ENCODE peak calls at places on chromosomes 2 and 18, in ten cellular contexts. One of them, this sample, is unnamed.

GRCh38 chr2:29223851-29224692 is 108.9 kb downstream of the CLIP4 start:
- DNase-seq in spleen: peak
- DNase-seq in stromal cell of bone marrow: peak
- DNase-seq in coronary artery: no peak
- DNase-seq in tibial nerve: peak
- DNase-seq in GM12892: no peak
- DNase-seq in SK-MEL-5: peak
- DNase-seq in lower lobe of right lung: peak
- DNase-seq in NCI-H446 treated with DMSO at 0.1 percent for 48 hours: no peak
- DNase-seq in NCI-H1105: peak
- DNase-seq in this sample: peak

GRCh38 chr18:40365526-40365925 is 1589.5 kb upstream of the PIK3C3 start:
- DNase-seq in spleen: no peak
- DNase-seq in stromal cell of bone marrow: no peak
- DNase-seq in coronary artery: no peak
- DNase-seq in tibial nerve: no peak
- DNase-seq in GM12892: no peak
- DNase-seq in SK-MEL-5: no peak
- DNase-seq in lower lobe of right lung: no peak
- DNase-seq in NCI-H446 treated with DMSO at 0.1 percent for 48 hours: no peak
- DNase-seq in NCI-H1105: no peak
- DNase-seq in this sample: no peak

GRCh38 chr18:30376515-30376914 is 666.0 kb downstream of the DSC3 start:
- DNase-seq in spleen: no peak
- DNase-seq in stromal cell of bone marrow: no peak
- DNase-seq in coronary artery: no peak
- DNase-seq in tibial nerve: no peak
- DNase-seq in GM12892: no peak
- DNase-seq in SK-MEL-5: peak
- DNase-seq in lower lobe of right lung: no peak
- DNase-seq in NCI-H446 treated with DMSO at 0.1 percent for 48 hours: no peak
- DNase-seq in NCI-H1105: no peak
- DNase-seq in this sample: no peak

GRCh38 chr2:144516417-144516980 is 3.4 kb downstream of the ZEB2 start:
- DNase-seq in spleen: peak
- DNase-seq in stromal cell of bone marrow: no peak
- DNase-seq in coronary artery: no peak
- DNase-seq in tibial nerve: no peak
- DNase-seq in GM12892: no peak
- DNase-seq in SK-MEL-5: no peak
- DNase-seq in lower lobe of right lung: peak
- DNase-seq in NCI-H446 treated with DMSO at 0.1 percent for 48 hours: no peak
- DNase-seq in NCI-H1105: no peak
- DNase-seq in this sample: no peak

GRCh38 chr2:156435725-156436476 is at the start of gene GPD2:
- DNase-seq in spleen: peak
- DNase-seq in stromal cell of bone marrow: peak
- DNase-seq in coronary artery: peak
- DNase-seq in tibial nerve: peak
- DNase-seq in GM12892: peak
- DNase-seq in SK-MEL-5: peak
- DNase-seq in lower lobe of right lung: peak
- DNase-seq in NCI-H446 treated with DMSO at 0.1 percent for 48 hours: peak
- DNase-seq in NCI-H1105: peak
- DNase-seq in this sample: no peak

GRCh38 chr2:162111958-162112850 is 38.2 kb upstream of the DPP4 start:
- DNase-seq in spleen: no peak
- DNase-seq in stromal cell of bone marrow: no peak
- DNase-seq in coronary artery: no peak
- DNase-seq in tibial nerve: no peak
- DNase-seq in GM12892: no peak
- DNase-seq in SK-MEL-5: no peak
- DNase-seq in lower lobe of right lung: no peak
- DNase-seq in NCI-H446 treated with DMSO at 0.1 percent for 48 hours: no peak
- DNase-seq in NCI-H1105: no peak
- DNase-seq in this sample: no peak

GRCh38 chr2:77778917-77779316 is 256.7 kb upstream of the LRRTM4 start:
- DNase-seq in spleen: no peak
- DNase-seq in stromal cell of bone marrow: no peak
- DNase-seq in coronary artery: no peak
- DNase-seq in tibial nerve: no peak
- DNase-seq in GM12892: no peak
- DNase-seq in SK-MEL-5: no peak
- DNase-seq in lower lobe of right lung: no peak
- DNase-seq in NCI-H446 treated with DMSO at 0.1 percent for 48 hours: no peak
- DNase-seq in NCI-H1105: no peak
- DNase-seq in this sample: no peak

GRCh38 chr2:66490588-66491001 is 55.7 kb downstream of the MEIS1 start:
- DNase-seq in spleen: no peak
- DNase-seq in stromal cell of bone marrow: no peak
- DNase-seq in coronary artery: no peak
- DNase-seq in tibial nerve: no peak
- DNase-seq in GM12892: no peak
- DNase-seq in SK-MEL-5: no peak
- DNase-seq in lower lobe of right lung: no peak
- DNase-seq in NCI-H446 treated with DMSO at 0.1 percent for 48 hours: no peak
- DNase-seq in NCI-H1105: peak
- DNase-seq in this sample: no peak

GRCh38 chr2:217637268-217637615 is 365.6 kb downstream of the TNS1 start:
- DNase-seq in spleen: no peak
- DNase-seq in stromal cell of bone marrow: no peak
- DNase-seq in coronary artery: no peak
- DNase-seq in tibial nerve: no peak
- DNase-seq in GM12892: no peak
- DNase-seq in SK-MEL-5: no peak
- DNase-seq in lower lobe of right lung: no peak
- DNase-seq in NCI-H446 treated with DMSO at 0.1 percent for 48 hours: no peak
- DNase-seq in NCI-H1105: no peak
- DNase-seq in this sample: no peak